ENCODE peak calls at places on chromosome 12, in four cellular contexts. Z is K562, F is WTC11, V is HEK293T. T is an unnamed sample.

GRCh38 chr12:58314610-58315009 is 373.2 kb downstream of the ATP23 start:
- DNase-seq in F (no peak), Z (no peak), V (no peak), T (no peak)

GRCh38 chr12:120539303-120539702 is 5.1 kb downstream of the RNF10 start:
- DNase-seq in F (no peak), Z (peak), V (no peak), T (no peak)

GRCh38 chr12:43480591-43480990 is 71.4 kb downstream of the ADAMTS20 start:
- DNase-seq in V (no peak), Z (no peak), F (no peak), T (no peak)

GRCh38 chr12:108457006-108457733 is 57.9 kb upstream of the FICD start:
- DNase-seq in F (no peak), Z (peak), V (peak), T (peak)

GRCh38 chr12:95877622-95878021 is 18.9 kb downstream of the SNRPF start:
- DNase-seq in V (no peak), Z (peak), F (no peak), T (no peak)

GRCh38 chr12:24933694-24934407 is 15.1 kb downstream of the BCAT1 start:
- DNase-seq in V (no peak), F (no peak), Z (peak), T (no peak)

GRCh38 chr12:754238-754816 is 1.9 kb downstream of the WNK1 start:
- DNase-seq in F (no peak), V (no peak), Z (peak), T (no peak)

GRCh38 chr12:82329508-82329907 is 28.7 kb downstream of the CCDC59 start:
- DNase-seq in F (no peak), V (peak), Z (no peak), T (no peak)

GRCh38 chr12:131007031-131007793 is 53.5 kb downstream of the ADGRD1 start:
- DNase-seq in Z (no peak), F (no peak), V (no peak), T (peak)

GRCh38 chr12:88897723-88898122 is 317.5 kb upstream of the KITLG start:
- DNase-seq in F (no peak), Z (no peak), V (no peak), T (no peak)

GRCh38 chr12:10167588-10167987 is 4.3 kb downstream of the OLR1 start:
- DNase-seq in Z (no peak), F (no peak), V (no peak), T (peak)

GRCh38 chr12:49389092-49389703 is 21.9 kb downstream of the SPATS2 start:
- DNase-seq in V (no peak), F (peak), Z (no peak), T (no peak)

GRCh38 chr12:6608592-6609311 is 1.6 kb upstream of the CHD4 start:
- DNase-seq in Z (peak), V (no peak), F (no peak), T (peak)

GRCh38 chr12:122137229-122137628 is 36.8 kb downstream of the IL31 start:
- DNase-seq in V (no peak), Z (peak), F (peak), T (no peak)

GRCh38 chr12:32603858-32604257 is 75.2 kb upstream of the DNM1L start:
- DNase-seq in F (no peak), Z (no peak), V (no peak), T (no peak)

GRCh38 chr12:72271741-72272661 is at the start of gene TRHDE:
- DNase-seq in V (peak), F (peak), Z (no peak), T (no peak)

GRCh38 chr12:89126712-89127111 is 225.6 kb downstream of the DUSP6 start:
- DNase-seq in Z (no peak), V (no peak), F (no peak), T (no peak)

GRCh38 chr12:14770495-14771313 is 32.6 kb downstream of the WBP11 start:
- DNase-seq in Z (no peak), V (peak), F (peak), T (peak)

GRCh38 chr12:109144224-109144623 is 27.8 kb downstream of the ACACB start:
- DNase-seq in F (no peak), Z (no peak), V (no peak), T (no peak)

GRCh38 chr12:20963762-20964161 is 153.3 kb downstream of the SLCO1B3 start:
- DNase-seq in F (no peak), Z (no peak), V (no peak), T (no peak)

GRCh38 chr12:67681145-67681778 is 32.7 kb downstream of the DYRK2 start:
- DNase-seq in F (no peak), Z (no peak), V (no peak), T (no peak)

GRCh38 chr12:117124421-117125274 is 25.4 kb upstream of the TESC start:
- DNase-seq in F (no peak), V (no peak), Z (no peak), T (peak)

GRCh38 chr12:47982770-47983169 is 19.4 kb downstream of the TMEM106C start:
- DNase-seq in F (no peak), Z (no peak), V (no peak), T (no peak)

GRCh38 chr12:7060353-7060954 is at the start of gene C1S:
- DNase-seq in F (peak), V (peak), Z (peak), T (peak)

GRCh38 chr12:46071769-46072624 is 81.6 kb upstream of the SCAF11 start:
- DNase-seq in Z (peak), V (peak), F (peak), T (peak)

GRCh38 chr12:118055144-118055557 is 5.8 kb downstream of the WSB2 start:
- DNase-seq in V (peak), Z (peak), F (peak), T (peak)

GRCh38 chr12:53674977-53675700 is 744 bp downstream of the ATP5MC2 start:
- DNase-seq in V (no peak), Z (no peak), F (no peak), T (no peak)

GRCh38 chr12:108482717-108483212 is 32.3 kb upstream of the FICD start:
- DNase-seq in Z (peak), F (peak), V (no peak), T (no peak)

GRCh38 chr12:113071063-113071426 is 14.5 kb downstream of the DTX1 start:
- DNase-seq in F (no peak), V (no peak), Z (no peak), T (no peak)

GRCh38 chr12:132352896-132353800 is 23.8 kb upstream of the GALNT9 start:
- DNase-seq in F (no peak), V (no peak), Z (no peak), T (no peak)

GRCh38 chr12:24954261-24954660 is 5.4 kb upstream of the BCAT1 start:
- DNase-seq in Z (peak), F (no peak), V (no peak), T (no peak)

GRCh38 chr12:15928870-15929571 is 17.9 kb downstream of the DERA start:
- DNase-seq in Z (no peak), F (no peak), V (no peak), T (no peak)

GRCh38 chr12:113610698-113611097 is 139.0 kb upstream of the LHX5 start:
- DNase-seq in F (no peak), V (no peak), Z (no peak), T (no peak)

GRCh38 chr12:121214855-121215745 is 5.2 kb downstream of the P2RX4 start:
- DNase-seq in Z (peak), F (no peak), V (no peak), T (peak)

GRCh38 chr12:93243689-93244513 is 133.8 kb upstream of the NUDT4 start:
- DNase-seq in V (no peak), F (no peak), Z (peak), T (peak)

GRCh38 chr12:117874842-117875434 is 93.9 kb downstream of the KSR2 start:
- DNase-seq in Z (peak), F (peak), V (peak), T (peak)

GRCh38 chr12:100995201-100995600 is 200.6 kb downstream of the ANO4 start:
- DNase-seq in F (no peak), Z (peak), V (no peak), T (no peak)

GRCh38 chr12:104055686-104056388 is 5.8 kb upstream of the GLT8D2 start:
- DNase-seq in Z (no peak), F (no peak), V (no peak), T (no peak)

GRCh38 chr12:71476513-71476912 is 36.9 kb downstream of the LGR5 start:
- DNase-seq in V (no peak), Z (no peak), F (no peak), T (no peak)

GRCh38 chr12:111313833-111314259 is 55.0 kb downstream of the PHETA1 start:
- DNase-seq in V (peak), Z (peak), F (peak), T (peak)
- TF ChIP-seq ELF4 in V (no peak), Z (no peak), F (no peak), T (no peak)

DNA sequence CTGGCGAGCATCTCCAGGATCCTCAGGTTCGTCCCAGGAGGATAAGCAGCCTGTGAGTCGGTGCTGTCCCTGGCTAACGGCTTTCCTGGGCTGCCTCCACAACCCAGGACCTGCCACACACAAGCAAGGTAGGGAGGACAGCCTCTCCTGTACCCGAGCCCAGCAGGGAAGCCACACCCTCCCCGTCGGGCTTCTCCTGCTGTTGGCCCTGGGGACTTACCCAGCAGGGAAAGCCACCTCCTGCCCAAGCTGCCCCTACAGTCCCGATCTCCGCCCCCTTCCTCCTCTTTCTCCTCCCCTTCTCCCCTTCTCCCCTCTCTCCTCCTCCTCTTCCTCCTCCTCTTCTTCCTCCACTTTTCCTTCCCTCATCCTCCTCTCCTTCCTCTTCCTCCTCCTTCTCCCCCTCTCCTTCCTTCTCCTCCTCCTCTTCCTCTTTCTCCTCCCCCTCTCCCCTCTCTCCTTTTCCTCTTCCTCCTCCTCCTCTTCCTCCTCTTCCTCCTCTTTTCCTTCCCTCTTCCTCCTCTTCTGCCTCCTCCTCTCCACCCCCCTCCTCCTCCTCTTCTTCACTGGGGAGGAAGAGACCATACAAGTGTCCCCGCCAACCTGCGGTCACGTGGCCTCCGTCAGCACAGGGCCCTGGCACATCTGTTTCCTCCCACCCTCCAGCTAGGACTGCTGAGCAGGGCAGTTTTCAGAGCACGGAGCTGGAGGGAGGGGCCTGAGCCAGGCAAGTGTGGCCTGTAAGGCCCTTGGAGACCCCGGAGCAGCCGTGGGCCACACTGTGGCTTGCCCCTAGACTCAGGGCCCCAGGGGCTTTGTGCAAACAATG is 17.3 kb upstream of the RFLNA start:
- DNase-seq in Z (no peak), V (no peak), F (no peak), T (no peak)
- TF ChIP-seq ELF4 in Z (no peak), V (no peak), F (no peak), T (no peak)

GRCh38 chr12:27429606-27430005 is 16.9 kb upstream of the SMCO2 start:
- DNase-seq in Z (no peak), F (no peak), V (no peak), T (no peak)
- TF ChIP-seq ELF4 in Z (no peak), F (no peak), V (no peak), T (no peak)

DNA sequence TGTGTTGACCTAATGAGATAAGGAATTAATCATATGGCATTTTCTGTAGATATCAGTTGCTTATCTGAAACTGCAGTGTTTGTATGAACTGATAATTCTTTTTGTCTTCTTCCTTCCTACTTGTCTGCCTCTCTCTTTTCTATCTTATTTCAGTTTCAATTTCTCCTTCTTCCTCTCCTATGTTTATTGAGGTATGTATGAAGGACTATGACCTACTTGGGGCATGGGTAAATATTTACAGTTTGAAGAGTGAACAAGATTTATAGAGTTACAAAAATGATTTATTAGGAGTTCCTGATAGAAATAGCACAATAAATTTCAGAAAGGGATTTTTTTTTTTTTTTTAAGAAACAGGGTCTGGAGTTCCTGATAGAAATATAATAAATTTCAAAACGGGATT is 88.7 kb upstream of the MUCL1 start:
- DNase-seq in F (no peak), Z (no peak), V (no peak), T (no peak)
- TF ChIP-seq ELF4 in F (no peak), Z (no peak), V (no peak), T (no peak)

DNA sequence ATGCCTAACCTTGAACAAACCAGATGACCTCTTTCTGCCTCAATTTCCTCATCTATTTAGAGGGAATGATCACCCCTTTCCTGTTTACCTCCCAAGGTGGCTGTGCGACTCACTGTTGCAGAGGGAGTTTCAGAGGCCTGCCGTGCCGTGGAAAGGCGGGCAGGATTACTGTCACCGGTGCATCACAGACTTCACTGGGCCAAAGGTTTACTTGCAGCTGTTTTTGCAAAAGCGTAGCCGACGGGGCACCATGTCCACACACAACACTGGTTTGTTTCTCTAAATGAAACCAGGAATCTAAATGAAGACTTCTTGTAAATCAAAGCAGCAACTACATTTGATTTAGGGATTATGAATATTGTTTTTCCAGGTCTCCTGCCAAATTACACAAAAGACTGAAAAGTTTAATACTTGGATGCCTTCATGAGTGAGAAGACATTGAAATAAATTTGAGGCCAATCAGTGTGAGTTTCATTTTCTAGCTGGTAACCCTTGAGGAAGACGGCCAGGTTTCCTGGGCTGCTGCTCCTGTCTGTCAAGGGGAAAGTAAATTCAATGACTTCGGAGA is 696.1 kb upstream of the TMEM132C start:
- DNase-seq in V (no peak), F (no peak), Z (no peak), T (no peak)
- TF ChIP-seq ELF4 in V (no peak), F (no peak), Z (no peak), T (no peak)

DNA sequence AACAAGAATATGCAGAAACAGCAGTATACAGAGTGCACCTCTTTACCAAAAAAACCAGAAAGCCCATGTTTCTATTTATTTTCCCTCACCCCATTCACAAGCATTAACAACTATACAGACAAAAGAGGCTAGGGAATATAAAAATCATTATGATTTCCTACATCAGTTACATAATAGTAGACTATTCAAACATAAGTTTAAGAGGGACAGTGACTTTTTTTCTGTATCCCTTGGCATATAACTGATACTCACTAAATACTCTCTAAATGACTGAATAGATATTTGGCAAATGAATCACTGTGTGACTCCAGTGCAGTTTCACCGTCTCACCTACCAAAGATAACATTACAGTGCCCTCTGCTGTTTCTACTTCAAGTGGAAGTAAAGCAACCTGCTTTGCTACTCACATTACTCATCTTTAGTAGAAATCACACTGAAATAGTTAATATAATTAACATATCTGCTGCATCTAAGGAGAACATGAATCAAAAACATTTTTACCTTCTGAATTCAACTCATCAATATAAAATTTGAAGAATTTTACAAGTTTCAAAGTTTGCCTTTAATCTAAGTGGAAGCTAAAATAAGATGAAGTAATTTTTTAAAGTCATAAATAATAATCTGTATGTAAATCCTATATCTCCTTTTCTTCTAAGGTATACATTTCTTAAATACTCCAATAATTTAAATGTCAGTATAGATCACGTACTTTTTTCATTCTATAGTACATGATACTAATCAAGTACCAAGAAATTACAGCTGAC is 103.8 kb downstream of the OSBPL8 start:
- DNase-seq in F (no peak), V (peak), Z (peak), T (peak)
- TF ChIP-seq ELF4 in F (no peak), V (no peak), Z (no peak), T (no peak)